ENCODE peak calls at places on chromosomes 4 and X, in nine cellular contexts. One of them, this sample, is unnamed. For H3K9me3, the result is how much of the 10 kb centered on the place peaks cover.

GRCh38 chrX:154327026-154327820 is 31.6 kb downstream of the TKTL1 start:
- DNase-seq in cardiac muscle cell: no peak
- DNase-seq in left lung: no peak
- DNase-seq in transverse colon: peak
- DNase-seq in PC-3: no peak
- DNase-seq in colonic mucosa: no peak
- DNase-seq in pancreas: no peak
- DNase-seq in stomach: no peak
- DNase-seq in esophagus squamous epithelium: no peak
- DNase-seq in this sample: no peak

GRCh38 chrX:115712484-115712883 is 151.5 kb downstream of the PLS3 start:
- DNase-seq in cardiac muscle cell: no peak
- DNase-seq in left lung: no peak
- DNase-seq in transverse colon: no peak
- DNase-seq in PC-3: no peak
- DNase-seq in colonic mucosa: no peak
- DNase-seq in pancreas: no peak
- DNase-seq in stomach: no peak
- DNase-seq in esophagus squamous epithelium: no peak
- DNase-seq in this sample: no peak

GRCh38 chrX:78199851-78200250 is 60.4 kb upstream of the TAF9B start:
- DNase-seq in cardiac muscle cell: peak
- DNase-seq in left lung: no peak
- DNase-seq in transverse colon: no peak
- DNase-seq in PC-3: peak
- DNase-seq in colonic mucosa: no peak
- DNase-seq in pancreas: no peak
- DNase-seq in stomach: no peak
- DNase-seq in esophagus squamous epithelium: no peak
- DNase-seq in this sample: no peak

GRCh38 chrX:70826715-70827114 is 81.8 kb downstream of the TEX11 start:
- DNase-seq in cardiac muscle cell: peak
- DNase-seq in left lung: no peak
- DNase-seq in transverse colon: no peak
- DNase-seq in PC-3: no peak
- DNase-seq in colonic mucosa: peak
- DNase-seq in pancreas: no peak
- DNase-seq in stomach: no peak
- DNase-seq in esophagus squamous epithelium: no peak
- DNase-seq in this sample: no peak

GRCh38 chr4:110926841-110927400 is 304.0 kb upstream of the PITX2 start:
- DNase-seq in cardiac muscle cell: no peak
- DNase-seq in left lung: no peak
- DNase-seq in transverse colon: no peak
- DNase-seq in PC-3: no peak
- DNase-seq in colonic mucosa: no peak
- DNase-seq in pancreas: no peak
- DNase-seq in stomach: no peak
- DNase-seq in esophagus squamous epithelium: no peak
- DNase-seq in this sample: no peak

GRCh38 chrX:22559506-22559905 is 286.8 kb downstream of the CBLL2 start:
- DNase-seq in cardiac muscle cell: no peak
- DNase-seq in left lung: no peak
- DNase-seq in transverse colon: no peak
- DNase-seq in PC-3: peak
- DNase-seq in colonic mucosa: no peak
- DNase-seq in pancreas: no peak
- DNase-seq in stomach: no peak
- DNase-seq in esophagus squamous epithelium: no peak
- DNase-seq in this sample: no peak

GRCh38 chr4:3484057-3484973 is 21.2 kb downstream of the DOK7 start:
- DNase-seq in cardiac muscle cell: no peak
- DNase-seq in left lung: no peak
- DNase-seq in transverse colon: peak
- DNase-seq in PC-3: peak
- DNase-seq in colonic mucosa: peak
- DNase-seq in pancreas: no peak
- DNase-seq in stomach: peak
- DNase-seq in esophagus squamous epithelium: no peak
- DNase-seq in this sample: peak

GRCh38 chr4:4356106-4357041 is 30.5 kb upstream of the NSG1 start:
- DNase-seq in cardiac muscle cell: peak
- DNase-seq in left lung: no peak
- DNase-seq in transverse colon: no peak
- DNase-seq in PC-3: no peak
- DNase-seq in colonic mucosa: no peak
- DNase-seq in pancreas: no peak
- DNase-seq in stomach: no peak
- DNase-seq in esophagus squamous epithelium: no peak
- DNase-seq in this sample: no peak

GRCh38 chrX:23503835-23504539 is 163.3 kb upstream of the PRDX4 start:
- DNase-seq in cardiac muscle cell: peak
- DNase-seq in left lung: peak
- DNase-seq in transverse colon: peak
- DNase-seq in PC-3: peak
- DNase-seq in colonic mucosa: peak
- DNase-seq in pancreas: peak
- DNase-seq in stomach: peak
- DNase-seq in esophagus squamous epithelium: no peak
- DNase-seq in this sample: peak

GRCh38 chrX:80216086-80216485 is 201.5 kb downstream of the TBX22 start:
- DNase-seq in cardiac muscle cell: peak
- DNase-seq in left lung: no peak
- DNase-seq in transverse colon: no peak
- DNase-seq in PC-3: peak
- DNase-seq in colonic mucosa: no peak
- DNase-seq in pancreas: no peak
- DNase-seq in stomach: no peak
- DNase-seq in esophagus squamous epithelium: no peak
- DNase-seq in this sample: no peak

GRCh38 chr4:93467484-93468155 is 360.9 kb upstream of the ATOH1 start:
- DNase-seq in cardiac muscle cell: no peak
- DNase-seq in left lung: no peak
- DNase-seq in transverse colon: no peak
- DNase-seq in PC-3: no peak
- DNase-seq in colonic mucosa: no peak
- DNase-seq in pancreas: no peak
- DNase-seq in stomach: no peak
- DNase-seq in esophagus squamous epithelium: no peak
- DNase-seq in this sample: no peak

GRCh38 chrX:119981286-119982070 is 37.9 kb upstream of the NKAP start:
- DNase-seq in cardiac muscle cell: peak
- DNase-seq in left lung: no peak
- DNase-seq in transverse colon: no peak
- DNase-seq in PC-3: peak
- DNase-seq in colonic mucosa: peak
- DNase-seq in pancreas: no peak
- DNase-seq in stomach: no peak
- DNase-seq in esophagus squamous epithelium: no peak
- DNase-seq in this sample: no peak

GRCh38 chrX:103792916-103793540 is 16.4 kb downstream of the PLP1 start:
- DNase-seq in cardiac muscle cell: peak
- DNase-seq in left lung: no peak
- DNase-seq in transverse colon: no peak
- DNase-seq in PC-3: peak
- DNase-seq in colonic mucosa: no peak
- DNase-seq in pancreas: no peak
- DNase-seq in stomach: no peak
- DNase-seq in esophagus squamous epithelium: no peak
- DNase-seq in this sample: no peak

GRCh38 chrX:96682516-96682915 is 2.1 kb upstream of the DIAPH2 start:
- DNase-seq in cardiac muscle cell: no peak
- DNase-seq in left lung: no peak
- DNase-seq in transverse colon: no peak
- DNase-seq in PC-3: no peak
- DNase-seq in colonic mucosa: no peak
- DNase-seq in pancreas: no peak
- DNase-seq in stomach: no peak
- DNase-seq in esophagus squamous epithelium: no peak
- DNase-seq in this sample: no peak

GRCh38 chr4:7313361-7313811 is 121.0 kb downstream of the SORCS2 start:
- DNase-seq in cardiac muscle cell: peak
- DNase-seq in left lung: no peak
- DNase-seq in transverse colon: no peak
- DNase-seq in PC-3: no peak
- DNase-seq in colonic mucosa: no peak
- DNase-seq in pancreas: no peak
- DNase-seq in stomach: no peak
- DNase-seq in esophagus squamous epithelium: no peak
- DNase-seq in this sample: no peak

GRCh38 chr4:1910643-1911042 is 39.5 kb downstream of the NSD2 start:
- DNase-seq in cardiac muscle cell: peak
- DNase-seq in left lung: no peak
- DNase-seq in transverse colon: peak
- DNase-seq in PC-3: peak
- DNase-seq in colonic mucosa: peak
- DNase-seq in pancreas: no peak
- DNase-seq in stomach: peak
- DNase-seq in esophagus squamous epithelium: no peak
- DNase-seq in this sample: no peak

GRCh38 chr4:16250665-16251365 is 24.5 kb upstream of the TAPT1 start:
- DNase-seq in cardiac muscle cell: peak
- DNase-seq in left lung: no peak
- DNase-seq in transverse colon: no peak
- DNase-seq in PC-3: peak
- DNase-seq in colonic mucosa: no peak
- DNase-seq in pancreas: no peak
- DNase-seq in stomach: no peak
- DNase-seq in esophagus squamous epithelium: no peak
- DNase-seq in this sample: no peak

GRCh38 chr4:16240300-16240699 is 14.0 kb upstream of the TAPT1 start:
- DNase-seq in cardiac muscle cell: no peak
- DNase-seq in left lung: no peak
- DNase-seq in transverse colon: no peak
- DNase-seq in PC-3: no peak
- DNase-seq in colonic mucosa: no peak
- DNase-seq in pancreas: no peak
- DNase-seq in stomach: no peak
- DNase-seq in esophagus squamous epithelium: no peak
- DNase-seq in this sample: no peak

GRCh38 chr4:16243285-16243684 is 17.0 kb upstream of the TAPT1 start:
- DNase-seq in cardiac muscle cell: no peak
- DNase-seq in left lung: no peak
- DNase-seq in transverse colon: no peak
- DNase-seq in PC-3: no peak
- DNase-seq in colonic mucosa: no peak
- DNase-seq in pancreas: no peak
- DNase-seq in stomach: no peak
- DNase-seq in esophagus squamous epithelium: no peak
- DNase-seq in this sample: no peak

GRCh38 chr4:16248605-16249004 is 22.3 kb upstream of the TAPT1 start:
- DNase-seq in cardiac muscle cell: no peak
- DNase-seq in left lung: no peak
- DNase-seq in transverse colon: no peak
- DNase-seq in PC-3: no peak
- DNase-seq in colonic mucosa: no peak
- DNase-seq in pancreas: no peak
- DNase-seq in stomach: no peak
- DNase-seq in esophagus squamous epithelium: no peak
- DNase-seq in this sample: no peak

DNA sequence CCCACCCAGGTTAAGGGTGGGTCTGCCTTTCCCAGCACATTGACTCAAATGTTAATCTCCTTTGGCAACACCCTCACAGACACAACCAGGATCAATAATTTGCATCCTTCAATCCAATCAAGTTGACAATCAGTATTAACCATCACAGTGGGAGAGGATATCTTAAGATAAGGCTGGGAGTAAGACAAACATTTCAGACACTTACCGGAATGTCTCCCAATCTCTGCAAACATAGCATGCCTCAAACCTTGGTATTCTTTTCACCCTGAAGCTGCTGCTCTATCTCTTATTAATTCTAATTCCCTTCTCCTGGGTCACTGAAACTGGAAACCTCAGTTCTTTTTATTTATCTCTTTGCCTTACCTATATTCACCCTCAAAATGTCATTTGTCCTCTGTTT is 19.0 kb upstream of the TAPT1 start:
- DNase-seq in cardiac muscle cell: no peak
- DNase-seq in left lung: no peak
- DNase-seq in transverse colon: no peak
- DNase-seq in PC-3: no peak
- DNase-seq in colonic mucosa: no peak
- DNase-seq in pancreas: no peak
- DNase-seq in stomach: no peak
- DNase-seq in esophagus squamous epithelium: no peak
- DNase-seq in this sample: no peak
- H3K9me3 ChIP-seq in cardiac muscle cell: under half
- H3K9me3 ChIP-seq in left lung: under half
- H3K9me3 ChIP-seq in transverse colon: under half
- H3K9me3 ChIP-seq in PC-3: under half
- H3K9me3 ChIP-seq in colonic mucosa: under half
- H3K9me3 ChIP-seq in pancreas: under half
- H3K9me3 ChIP-seq in stomach: under half
- H3K9me3 ChIP-seq in esophagus squamous epithelium: under half
- H3K9me3 ChIP-seq in this sample: under half

GRCh38 chr4:121156822-121157769 is 7.0 kb downstream of the TNIP3 start:
- DNase-seq in cardiac muscle cell: peak
- DNase-seq in left lung: peak
- DNase-seq in transverse colon: peak
- DNase-seq in PC-3: peak
- DNase-seq in colonic mucosa: peak
- DNase-seq in pancreas: peak
- DNase-seq in stomach: no peak
- DNase-seq in esophagus squamous epithelium: no peak
- DNase-seq in this sample: peak
- H3K4me3 ChIP-seq in cardiac muscle cell: peak
- H3K4me3 ChIP-seq in left lung: peak
- H3K4me3 ChIP-seq in transverse colon: peak
- H3K4me3 ChIP-seq in PC-3: peak
- H3K4me3 ChIP-seq in colonic mucosa: peak
- H3K4me3 ChIP-seq in pancreas: no peak
- H3K4me3 ChIP-seq in stomach: peak
- H3K4me3 ChIP-seq in esophagus squamous epithelium: peak
- H3K4me3 ChIP-seq in this sample: peak

GRCh38 chr4:16582526-16582925 is 315.9 kb downstream of the LDB2 start:
- DNase-seq in cardiac muscle cell: no peak
- DNase-seq in left lung: no peak
- DNase-seq in transverse colon: no peak
- DNase-seq in PC-3: no peak
- DNase-seq in colonic mucosa: no peak
- DNase-seq in pancreas: no peak
- DNase-seq in stomach: no peak
- DNase-seq in esophagus squamous epithelium: no peak
- DNase-seq in this sample: no peak
- TF ChIP-seq CTCF in cardiac muscle cell: peak
- TF ChIP-seq CTCF in left lung: no peak
- TF ChIP-seq CTCF in transverse colon: no peak
- TF ChIP-seq CTCF in PC-3: peak
- TF ChIP-seq CTCF in colonic mucosa: no peak
- TF ChIP-seq CTCF in pancreas: no peak
- TF ChIP-seq CTCF in stomach: no peak
- TF ChIP-seq CTCF in esophagus squamous epithelium: no peak
- TF ChIP-seq CTCF in this sample: no peak

DNA sequence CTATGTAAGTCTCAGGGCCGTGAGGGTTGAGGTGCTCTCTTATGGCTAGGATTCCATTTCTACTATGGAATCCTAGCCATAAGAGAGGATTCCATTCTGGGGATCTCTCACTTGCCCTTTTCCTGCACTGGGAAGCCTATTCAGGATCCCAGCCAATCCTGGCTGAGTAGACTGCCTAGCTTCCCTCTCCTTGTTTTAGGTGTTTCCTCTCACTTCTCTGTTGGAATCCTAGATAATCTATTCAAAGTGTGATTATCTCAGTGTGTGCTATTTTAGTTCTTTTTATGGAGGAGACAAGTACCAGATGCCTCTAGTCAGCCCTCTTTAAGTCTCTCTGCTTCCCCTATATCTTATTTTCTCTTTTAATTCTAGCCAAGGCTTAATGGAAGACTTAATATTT is 34.4 kb upstream of the DDIT4L start:
- DNase-seq in cardiac muscle cell: no peak
- DNase-seq in left lung: no peak
- DNase-seq in transverse colon: no peak
- DNase-seq in PC-3: no peak
- DNase-seq in colonic mucosa: no peak
- DNase-seq in pancreas: no peak
- DNase-seq in stomach: no peak
- DNase-seq in esophagus squamous epithelium: no peak
- DNase-seq in this sample: no peak
- H3K9me3 ChIP-seq in cardiac muscle cell: under half
- H3K9me3 ChIP-seq in left lung: under half
- H3K9me3 ChIP-seq in transverse colon: under half
- H3K9me3 ChIP-seq in PC-3: under half
- H3K9me3 ChIP-seq in colonic mucosa: under half
- H3K9me3 ChIP-seq in pancreas: under half
- H3K9me3 ChIP-seq in stomach: under half
- H3K9me3 ChIP-seq in esophagus squamous epithelium: under half
- H3K9me3 ChIP-seq in this sample: under half